ENCODE peak calls at places on chromosome 4, in five cellular contexts. X is foreskin fibroblast; Q is stimulated activated CD4-positive, alpha-beta T cell treated with anti-CD3 and anti-CD28 coated beads, Interleukin-4, amount 100 ng/mL, for 48 hours; T is activated CD4-positive, alpha-beta T cell treated with anti-CD3 and anti-CD28 coated beads, Interleukin-2, amount 10 ng/mL, durations not matched to agents 7 days and 5 days; G is naive thymus-derived CD8-positive, alpha-beta T cell. L is an unnamed sample.

GRCh38 chr4:57191523-57192034 is 81.4 kb upstream of the IGFBP7 start:
- DNase-seq in X (no peak), Q (no peak), T (no peak), G (no peak), L (no peak)

GRCh38 chr4:12123709-12124108 is 695.0 kb upstream of the HS3ST1 start:
- DNase-seq in X (no peak), Q (no peak), T (no peak), G (no peak), L (no peak)

GRCh38 chr4:92045718-92046117 is 258.0 kb upstream of the GRID2 start:
- DNase-seq in X (no peak), Q (no peak), T (no peak), G (no peak), L (no peak)

GRCh38 chr4:93788712-93789111 is 39.8 kb upstream of the ATOH1 start:
- DNase-seq in X (no peak), Q (no peak), T (no peak), G (no peak), L (no peak)

GRCh38 chr4:135365065-135365464 is 1163.5 kb upstream of the PABPC4L start:
- DNase-seq in X (no peak), Q (no peak), T (no peak), G (no peak), L (no peak)

GRCh38 chr4:88697113-88697512 is 516 bp downstream of the NAP1L5 start:
- DNase-seq in X (no peak), Q (no peak), T (no peak), G (peak), L (peak)

GRCh38 chr4:183478926-183479325 is 25.9 kb upstream of the ING2 start:
- DNase-seq in X (no peak), Q (no peak), T (no peak), G (no peak), L (no peak)

GRCh38 chr4:67549123-67549522 is 3.8 kb upstream of the CENPC start:
- DNase-seq in X (no peak), Q (no peak), T (peak), G (no peak), L (peak)

GRCh38 chr4:170011921-170012628 is 14.1 kb downstream of the MFAP3L start:
- DNase-seq in X (no peak), Q (no peak), T (no peak), G (no peak), L (no peak)

L was measured in central memory CD4-positive, alpha-beta T cell.